ENCODE peak calls at places on chromosomes 16 and 17, in five cellular contexts. W, G, Z, U and E are unnamed samples.

GRCh38 chr17:64441772-64442549 is 7.0 kb upstream of the MILR1 start:
- DNase-seq in U (peak; percentile 60), Z (no peak), W (peak; percentile 50), G (no peak), E (no peak)

GRCh38 chr17:46106966-46107644 is 86.1 kb downstream of the KANSL1 start:
- DNase-seq in G (no peak), U (no peak), Z (no peak), W (no peak), E (no peak)

GRCh38 chr16:23317266-23317661 is 15.2 kb downstream of the SCNN1B start:
- DNase-seq in U (no peak), W (no peak), Z (no peak), G (peak; percentile 65), E (no peak)

GRCh38 chr17:44308320-44308818 is at the start of gene RUNDC3A:
- DNase-seq in W (peak; percentile 68), G (peak; percentile 87), Z (peak; percentile 36), U (peak; percentile 85), E (peak; percentile 51)

GRCh38 chr17:57211543-57211942 is 44.8 kb upstream of the MSI2 start:
- DNase-seq in U (no peak), W (no peak), G (no peak), Z (no peak), E (no peak)

GRCh38 chr16:51392651-51393187 is 241.6 kb upstream of the SALL1 start:
- DNase-seq in U (no peak), W (no peak), Z (no peak), G (no peak), E (no peak)

GRCh38 chr17:1773755-1774181 is 11.9 kb downstream of the SERPINF1 start:
- DNase-seq in U (no peak), W (no peak), Z (no peak), G (no peak), E (no peak)

GRCh38 chr17:77320501-77321256 is 179.9 kb downstream of the SEC14L1 start:
- DNase-seq in W (peak; percentile 48), Z (no peak), G (no peak), U (peak; percentile 82), E (no peak)

GRCh38 chr17:7294614-7295153 is at the start of gene YBX2:
- DNase-seq in U (peak; percentile 94), W (peak; percentile 88), Z (peak; percentile 48), G (peak; percentile 70), E (no peak)

GRCh38 chr17:68511254-68511670 is 968 bp upstream of the PRKAR1A start:
- DNase-seq in W (no peak), U (no peak), Z (no peak), G (no peak), E (peak; percentile 27)

GRCh38 chr16:7650446-7650845 is 317.8 kb downstream of the RBFOX1 start:
- DNase-seq in U (no peak), Z (no peak), G (no peak), W (no peak), E (no peak)

GRCh38 chr17:691423-691822 is 23.2 kb downstream of the VPS53 start:
- DNase-seq in Z (no peak), G (no peak), U (no peak), W (no peak), E (peak; percentile 91)

GRCh38 chr17:16361874-16362273 is 8.6 kb upstream of the CENPV start:
- DNase-seq in Z (no peak), W (no peak), U (no peak), G (no peak), E (no peak)

GRCh38 chr17:40113110-40113960 is 8.4 kb upstream of the MSL1 start:
- DNase-seq in U (peak; percentile 98), Z (peak; percentile 87), W (peak; percentile 95), G (peak; percentile 95), E (peak; percentile 90)

GRCh38 chr17:28792877-28793666 is 49.3 kb downstream of the TRAF4 start:
- DNase-seq in W (no peak), Z (no peak), U (no peak), G (no peak), E (no peak)

GRCh38 chr17:45867702-45868101 is 23.0 kb downstream of the SPPL2C start:
- DNase-seq in Z (peak; percentile 31), G (no peak), W (no peak), U (no peak), E (no peak)

GRCh38 chr17:7573324-7574080 is 5.9 kb upstream of the CD68 start:
- DNase-seq in U (peak; percentile 95), G (peak; percentile 92), Z (no peak), W (peak; percentile 89), E (peak; percentile 58)

GRCh38 chr17:82023447-82024241 is 539 bp downstream of the LRRC45 start:
- DNase-seq in W (no peak), G (no peak), U (no peak), Z (no peak), E (no peak)

GRCh38 chr17:30278032-30278431 is 13.7 kb downstream of the BLMH start:
- DNase-seq in Z (no peak), U (no peak), G (peak; percentile 34), W (peak; percentile 50), E (no peak)

GRCh38 chr16:47143677-47144558 is at the start of gene NETO2:
- DNase-seq in U (peak; percentile 83), W (peak; percentile 61), G (peak; percentile 73), Z (no peak), E (peak; percentile 52)

GRCh38 chr16:9612267-9612666 is 520.8 kb downstream of the HAPSTR1 start:
- DNase-seq in Z (no peak), U (no peak), W (no peak), G (no peak), E (no peak)

GRCh38 chr16:81000873-81001272 is 5.8 kb downstream of the CMC2 start:
- DNase-seq in W (no peak), Z (no peak), U (no peak), G (no peak), E (no peak)

GRCh38 chr16:80997964-80998620 is 8.6 kb downstream of the CMC2 start:
- DNase-seq in Z (no peak), U (no peak), G (no peak), W (no peak), E (no peak)

GRCh38 chr16:80996688-80997138 is 10.0 kb downstream of the CMC2 start:
- DNase-seq in G (no peak), U (no peak), Z (no peak), W (no peak), E (no peak)

GRCh38 chr16:80994451-80994850 is 12.2 kb downstream of the CMC2 start:
- DNase-seq in G (no peak), U (no peak), Z (no peak), W (no peak), E (no peak)

DNA sequence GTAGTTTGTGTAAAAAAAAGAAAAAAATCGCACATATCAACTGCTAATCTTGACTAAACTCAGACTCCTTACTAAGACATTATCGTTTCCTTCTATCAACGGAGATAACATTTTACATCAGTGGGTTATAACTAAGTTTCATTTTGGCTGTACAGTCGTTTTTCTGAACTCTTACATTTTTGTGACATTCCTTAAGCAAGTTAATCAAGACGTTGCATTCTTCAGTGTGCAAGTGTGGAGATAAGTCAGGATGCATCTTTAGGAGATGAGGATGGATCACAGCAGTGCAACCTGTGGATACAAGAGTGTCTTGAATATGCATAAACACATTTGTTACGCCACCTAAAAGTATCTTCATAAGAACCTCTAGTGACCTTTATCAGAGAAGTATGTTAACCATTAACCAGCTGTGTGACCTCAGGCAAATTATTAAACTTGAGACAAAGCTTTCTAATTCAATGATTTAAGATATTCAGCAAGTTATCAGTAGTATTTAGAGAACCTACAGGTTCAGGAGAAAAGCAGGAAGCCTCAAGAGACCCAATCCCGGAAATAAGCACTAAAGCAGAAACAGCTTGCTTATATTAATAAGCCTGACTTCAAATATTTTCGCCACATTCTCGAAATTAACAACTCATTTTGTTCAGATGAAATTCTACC is 9.4 kb downstream of the CMC2 start:
- DNase-seq in G (no peak), W (no peak), Z (no peak), U (no peak), E (no peak)
- H3K4me1 ChIP-seq in G (no peaks in the 10 kb centered on the region), W (peaks cover 17% of the 10 kb centered on the region), Z (peaks cover 36% of the 10 kb centered on the region), U (no peaks in the 10 kb centered on the region), E (peaks cover 25% of the 10 kb centered on the region)

GRCh38 chr16:88697831-88698693 is 8.1 kb downstream of the RNF166 start:
- DNase-seq in W (no peak), G (no peak), U (peak; percentile 64), Z (no peak), E (no peak)
- TF ChIP-seq CTCF in W (peak; percentile 28), G (no peak), U (peak; percentile 29), Z (peak; percentile 56), E (peak; percentile 60)

GRCh38 chr16:84084570-84085270 is 32.0 kb downstream of the MBTPS1 start:
- DNase-seq in U (peak; percentile 83), G (peak; percentile 79), W (peak; percentile 72), Z (peak; percentile 64), E (no peak)

GRCh38 chr16:84086996-84087395 is 29.7 kb downstream of the MBTPS1 start:
- DNase-seq in W (no peak), U (no peak), Z (no peak), G (no peak), E (no peak)

GRCh38 chr16:84085774-84086173 is 31.0 kb downstream of the MBTPS1 start:
- DNase-seq in U (no peak), Z (no peak), G (no peak), W (no peak), E (no peak)

GRCh38 chr16:84086357-84086756 is 30.4 kb downstream of the MBTPS1 start:
- DNase-seq in W (no peak), G (no peak), Z (no peak), U (no peak), E (no peak)

DNA sequence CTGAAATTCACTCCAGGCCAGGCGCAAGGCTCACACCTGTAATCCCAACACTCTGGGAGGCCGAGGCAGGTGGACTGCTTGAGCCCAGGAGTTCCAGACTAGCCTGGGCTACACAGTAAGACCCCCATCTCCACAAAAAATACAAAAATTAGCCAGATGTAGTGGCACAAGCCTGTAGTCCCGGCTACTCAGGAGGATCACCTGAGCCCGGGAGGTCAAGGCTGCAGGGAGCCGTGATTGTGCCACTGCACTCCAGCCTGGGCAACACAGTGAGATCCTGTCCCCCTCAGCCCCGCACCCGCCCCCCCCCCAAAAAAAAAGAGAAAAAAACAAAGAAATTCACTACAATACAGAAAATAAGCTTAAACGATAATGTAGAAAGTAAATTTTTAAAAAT is 31.5 kb downstream of the MBTPS1 start:
- DNase-seq in W (no peak), Z (no peak), G (no peak), U (no peak), E (no peak)
- H3K27ac ChIP-seq in W (no peak overlapping the region), Z (no peak overlapping the region), G (no peak overlapping the region), U (no peak overlapping the region), E (no peak overlapping the region)

GRCh38 chr17:10170233-10170632 is 28.2 kb downstream of the GAS7 start:
- DNase-seq in U (no peak), W (no peak), Z (no peak), G (no peak), E (no peak)

GRCh38 chr17:10172778-10173177 is 25.6 kb downstream of the GAS7 start:
- DNase-seq in W (no peak), G (no peak), Z (no peak), U (no peak), E (no peak)

GRCh38 chr17:10172241-10172741 is 26.1 kb downstream of the GAS7 start:
- DNase-seq in G (no peak), W (no peak), Z (no peak), U (no peak), E (no peak)

GRCh38 chr17:10171057-10171456 is 27.3 kb downstream of the GAS7 start:
- DNase-seq in W (no peak), U (no peak), G (no peak), Z (no peak), E (no peak)

DNA sequence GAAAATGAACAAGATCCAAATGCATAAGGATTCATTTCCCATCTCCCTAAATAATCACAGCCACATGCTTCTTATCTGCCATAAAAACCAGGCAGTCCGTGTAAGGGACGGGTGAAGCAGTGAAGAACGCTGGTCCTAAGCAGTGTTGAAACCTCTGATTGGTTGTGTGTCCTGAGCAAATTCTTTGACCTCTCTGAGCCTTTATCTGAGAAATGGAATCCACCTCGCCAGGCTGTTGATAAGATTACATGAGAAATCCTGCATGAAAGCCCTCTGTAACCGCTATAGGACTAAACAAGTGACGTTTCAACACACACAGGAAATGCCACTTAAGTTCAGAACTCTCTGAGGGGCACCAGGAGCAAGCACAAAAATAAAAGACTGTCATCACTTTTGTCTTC is 26.8 kb downstream of the GAS7 start:
- DNase-seq in G (no peak), W (no peak), U (no peak), Z (no peak), E (no peak)
- H3K4me1 ChIP-seq in G (no peaks in the 10 kb centered on the region), W (no peaks in the 10 kb centered on the region), U (no peaks in the 10 kb centered on the region), Z (peaks cover 8% of the 10 kb centered on the region), E (no peaks in the 10 kb centered on the region)